ENCODE peak calls at places on chromosome 20, in six cellular contexts. T is Right ventricle myocardium inferior; N is heart right ventricle; I is stimulated activated CD4-positive, alpha-beta T cell treated with anti-CD3 and anti-CD28 coated beads, Interleukin-12 subunit alpha, Interleukin-12 subunit beta, amount 100 ng/mL, for 48 hours; D is T-helper 1 cell; U is fibroblast of pulmonary artery. Y is an unnamed sample.

GRCh38 chr20:46343358-46344357 is 35.4 kb upstream of the CDH22 start:
- DNase-seq in D (no peak), T (no peak), I (no peak), N (no peak), U (no peak), Y (no peak)

GRCh38 chr20:40868568-40869223 is 159.9 kb upstream of the TOP1 start:
- DNase-seq in U (peak), T (no peak), N (no peak), I (no peak), D (no peak), Y (no peak)

GRCh38 chr20:3092611-3093379 is 8.3 kb upstream of the AVP start:
- DNase-seq in D (peak), U (no peak), I (no peak), N (no peak), T (no peak), Y (no peak)

GRCh38 chr20:22339091-22339881 is 245.1 kb downstream of the FOXA2 start:
- DNase-seq in I (peak), D (no peak), N (no peak), T (no peak), U (peak), Y (peak)

GRCh38 chr20:18984238-18985200 is 170.9 kb downstream of the SCP2D1 start:
- DNase-seq in D (no peak), N (no peak), I (no peak), U (no peak), T (no peak), Y (no peak)

GRCh38 chr20:63386491-63386890 is 25.3 kb upstream of the CHRNA4 start:
- DNase-seq in I (no peak), D (no peak), U (no peak), N (no peak), T (no peak), Y (no peak)

GRCh38 chr20:51043811-51044210 is 20.9 kb upstream of the KCNG1 start:
- DNase-seq in I (no peak), N (no peak), U (no peak), D (no peak), T (no peak), Y (no peak)

GRCh38 chr20:63657260-63657936 is 714 bp upstream of the RTEL1 start:
- DNase-seq in N (no peak), I (no peak), T (no peak), D (no peak), U (no peak), Y (no peak)

GRCh38 chr20:44886276-44886671 is 769 bp downstream of the YWHAB start:
- DNase-seq in T (no peak), I (no peak), D (no peak), U (no peak), N (no peak), Y (no peak)

GRCh38 chr20:42678895-42679294 is 510.8 kb downstream of the PTPRT start:
- DNase-seq in I (no peak), D (no peak), T (no peak), U (no peak), N (no peak), Y (no peak)

GRCh38 chr20:61875221-61875885 is 190.3 kb downstream of the TAF4 start:
- DNase-seq in T (peak), N (peak), D (no peak), I (no peak), U (no peak), Y (peak)

GRCh38 chr20:1934578-1935573 is 39.7 kb downstream of the SIRPA start:
- DNase-seq in I (no peak), T (peak), D (no peak), U (peak), N (peak), Y (no peak)

GRCh38 chr20:36116813-36117441 is 37.6 kb upstream of the EPB41L1 start:
- DNase-seq in I (no peak), T (no peak), D (no peak), U (peak), N (no peak), Y (no peak)

GRCh38 chr20:50050214-50050613 is 62.7 kb downstream of the UBE2V1 start:
- DNase-seq in D (no peak), I (no peak), U (no peak), T (no peak), N (no peak), Y (no peak)

GRCh38 chr20:54257090-54257816 is 49.4 kb downstream of the PFDN4 start:
- DNase-seq in N (no peak), I (no peak), D (no peak), U (peak), T (no peak), Y (no peak)

GRCh38 chr20:60255426-60255825 is 297.2 kb downstream of the CDH26 start:
- DNase-seq in N (no peak), U (no peak), T (no peak), D (no peak), I (no peak), Y (no peak)

Y was measured in heart left ventricle.